ENCODE peak calls at places on chromosomes 5 and 9, in four cellular contexts. S is heart right ventricle, A is pancreas, E is A549. N is an unnamed sample. For H3K4me1, the result is how much of the 10 kb centered on the place peaks cover.

GRCh38 chr5:36790847-36791246 is 85.7 kb upstream of the NIPBL start:
- DNase-seq in S (no peak), A (no peak), E (no peak), N (no peak)

GRCh38 chr9:77803423-77803822 is 155.3 kb upstream of the GNA14 start:
- DNase-seq in S (no peak), A (no peak), E (no peak), N (no peak)

GRCh38 chr5:32138839-32139493 is 35.2 kb downstream of the GOLPH3 start:
- DNase-seq in S (no peak), A (no peak), E (no peak), N (peak)

GRCh38 chr9:93810028-93810971 is 144.9 kb downstream of the BARX1 start:
- DNase-seq in S (no peak), A (peak), E (no peak), N (peak)

GRCh38 chr9:94980947-94981632 is 254.6 kb downstream of the AOPEP start:
- DNase-seq in S (no peak), A (no peak), E (no peak), N (no peak)

GRCh38 chr9:75064307-75065025 is 23.5 kb downstream of the NMRK1 start:
- DNase-seq in S (no peak), A (no peak), E (no peak), N (no peak)

GRCh38 chr5:74519679-74520078 is 120.8 kb downstream of the ENC1 start:
- DNase-seq in S (no peak), A (no peak), E (no peak), N (no peak)

GRCh38 chr5:170121321-170121720 is 15.6 kb downstream of the FOXI1 start:
- DNase-seq in S (no peak), A (no peak), E (no peak), N (no peak)

GRCh38 chr5:168865973-168866372 is 286.8 kb upstream of the PANK3 start:
- DNase-seq in S (no peak), A (no peak), E (no peak), N (no peak)

GRCh38 chr5:57175586-57175985 is 1.7 kb downstream of the GPBP1 start:
- DNase-seq in S (no peak), A (no peak), E (no peak), N (no peak)

GRCh38 chr5:172856336-172856735 is 22.3 kb downstream of the ERGIC1 start:
- DNase-seq in S (no peak), A (no peak), E (no peak), N (no peak)

DNA sequence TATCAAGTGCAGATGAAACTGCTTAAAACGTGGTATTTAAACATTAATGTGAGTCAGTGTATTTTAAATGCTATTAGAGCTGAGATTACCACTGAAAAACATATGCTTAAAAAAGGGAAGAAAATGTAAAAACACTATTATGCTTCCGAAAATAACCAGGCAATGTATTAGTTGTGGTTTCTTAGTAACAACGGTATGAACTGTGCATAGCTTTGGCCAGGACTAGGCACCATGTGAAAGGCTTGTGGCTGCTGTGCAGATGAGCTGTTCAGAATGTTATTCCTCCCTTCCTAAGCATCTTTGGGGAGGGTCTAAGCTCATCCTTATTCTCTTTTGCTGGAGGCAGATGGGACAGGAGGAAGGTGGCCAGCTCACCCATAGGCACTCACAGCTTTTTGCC is 84.9 kb downstream of the NTRK2 start:
- DNase-seq in S (no peak), A (no peak), E (no peak), N (no peak)
- H3K4me3 ChIP-seq in S (no peak), A (no peak), E (no peak), N (no peak)

GRCh38 chr9:133029994-133030316 is 842 bp upstream of the GTF3C5 start:
- DNase-seq in S (peak), A (no peak), E (no peak), N (no peak)

GRCh38 chr9:133030317-133031129 is at the start of gene GTF3C5:
- DNase-seq in S (peak), A (peak), E (peak), N (peak)

GRCh38 chr9:133031496-133031911 is 707 bp downstream of the GTF3C5 start:
- DNase-seq in S (no peak), A (no peak), E (peak), N (no peak)

GRCh38 chr9:133032171-133032570 is 1.4 kb downstream of the GTF3C5 start:
- DNase-seq in S (no peak), A (no peak), E (no peak), N (no peak)

GRCh38 chr9:133031130-133031422 is 279 bp downstream of the GTF3C5 start:
- DNase-seq in S (no peak), A (no peak), E (no peak), N (no peak)
- H3K4me1 ChIP-seq in S (under half), A (under half), E (under half), N (under half)

GRCh38 chr5:72767289-72768010 is 49.0 kb upstream of the TNPO1 start:
- DNase-seq in S (no peak), A (no peak), E (peak), N (no peak)
- TF ChIP-seq CTCF in S (no peak), A (no peak), E (peak), N (no peak)

DNA sequence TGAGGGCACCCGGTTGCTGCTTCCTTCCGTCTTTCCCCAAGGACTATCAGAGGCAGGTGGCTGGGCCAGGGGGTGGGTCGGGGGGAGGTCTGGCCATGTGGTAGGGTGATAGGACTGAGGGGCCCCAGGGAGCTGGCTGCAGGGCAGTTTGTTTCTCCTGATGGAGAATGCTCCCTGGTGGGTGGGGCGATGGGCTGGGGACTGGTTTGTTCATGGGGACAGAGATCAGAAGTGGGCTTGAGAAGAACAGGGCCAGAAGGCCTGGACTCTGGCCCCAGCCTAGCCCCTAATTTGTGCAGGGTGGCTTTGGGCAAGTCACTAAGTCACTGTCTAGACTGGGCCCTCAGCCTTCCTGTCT is 117.4 kb downstream of the RGS3 start:
- DNase-seq in S (no peak), A (no peak), E (no peak), N (no peak)
- H3K4me3 ChIP-seq in S (no peak), A (peak), E (no peak), N (peak)

GRCh38 chr9:5510360-5510931 is at the start of gene PDCD1LG2:
- DNase-seq in S (no peak), A (no peak), E (no peak), N (no peak)
- H3K4me1 ChIP-seq in S (under half), A (under half), E (under half), N (under half)

DNA sequence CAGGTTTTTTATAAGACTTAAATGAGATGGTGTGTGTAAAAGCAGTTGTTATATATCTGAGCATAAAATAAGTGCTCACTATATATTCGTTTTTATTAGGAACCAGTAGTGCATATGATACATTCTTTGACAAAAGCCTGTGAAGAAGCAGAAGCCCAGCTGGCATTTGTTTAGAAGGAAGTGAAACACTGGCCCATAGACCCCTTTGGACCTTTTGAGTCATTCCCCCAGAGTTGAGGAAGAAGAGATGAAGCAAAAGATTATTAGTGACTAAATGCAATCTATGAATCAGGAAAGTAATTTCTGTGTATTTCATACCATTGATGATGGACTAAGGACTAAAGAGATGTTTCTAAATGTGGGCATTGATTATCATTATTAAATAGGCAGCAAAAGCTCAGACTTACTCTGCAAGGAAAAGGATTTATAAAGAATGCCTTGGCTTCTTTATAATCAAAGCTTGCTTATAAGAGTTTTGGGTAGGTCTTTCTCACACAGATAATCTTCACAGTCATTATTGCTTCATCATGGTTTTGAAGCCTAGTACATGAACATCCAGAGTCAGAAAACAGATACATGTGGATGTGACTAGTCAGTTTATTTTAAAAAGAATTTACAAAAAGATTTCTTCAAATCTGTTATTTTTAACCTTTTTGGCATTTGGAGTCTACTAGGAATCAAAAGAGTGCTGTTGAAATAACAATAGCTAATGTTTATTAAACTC is 16.9 kb upstream of the FER start:
- DNase-seq in S (no peak), A (no peak), E (no peak), N (no peak)
- TF ChIP-seq CTCF in S (no peak), A (no peak), E (no peak), N (no peak)

DNA sequence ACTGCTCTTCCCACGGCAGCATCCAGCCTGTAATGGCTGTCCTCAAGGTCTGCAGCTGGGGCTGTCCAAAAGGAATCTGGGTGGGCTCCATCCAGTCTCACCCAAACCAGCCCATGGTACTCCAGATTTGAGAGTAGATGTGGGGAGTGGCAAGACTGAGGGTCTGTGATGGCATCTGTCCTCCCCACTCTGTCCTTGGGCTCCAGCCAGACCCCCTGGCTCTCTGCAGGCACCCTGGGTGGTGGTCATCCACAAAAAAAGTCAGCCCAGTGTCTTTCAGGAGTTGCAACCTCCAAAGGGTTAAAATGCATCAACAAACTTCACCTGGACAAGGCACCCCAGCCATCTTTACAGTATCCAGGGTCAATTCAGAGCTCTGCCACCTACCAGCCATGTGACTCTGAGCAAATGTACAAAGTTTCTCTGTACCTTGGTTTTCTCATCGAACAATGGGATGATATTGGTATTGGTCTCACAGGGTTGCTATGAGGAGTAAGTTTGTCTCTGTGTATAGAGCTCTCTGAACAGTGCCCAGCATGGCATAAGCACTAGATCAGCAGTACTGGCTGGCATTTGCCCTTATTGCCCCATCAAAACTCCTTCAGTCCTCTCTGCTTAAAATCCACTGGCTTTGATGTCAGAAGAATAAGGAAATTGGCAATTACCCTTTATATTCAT is 7.3 kb upstream of the S1PR3 start:
- DNase-seq in S (no peak), A (no peak), E (no peak), N (no peak)
- H3K4me3 ChIP-seq in S (no peak), A (no peak), E (no peak), N (no peak)

GRCh38 chr9:113962391-113962790 is 86.3 kb downstream of the ZNF618 start:
- DNase-seq in S (no peak), A (no peak), E (no peak), N (no peak)

GRCh38 chr9:113957778-113958430 is 81.8 kb downstream of the ZNF618 start:
- DNase-seq in S (no peak), A (no peak), E (peak), N (no peak)

GRCh38 chr9:113963017-113963620 is 87.0 kb downstream of the ZNF618 start:
- DNase-seq in S (peak), A (peak), E (peak), N (no peak)

GRCh38 chr9:113958556-113958955 is 82.4 kb downstream of the ZNF618 start:
- DNase-seq in S (no peak), A (no peak), E (no peak), N (no peak)

GRCh38 chr9:113960748-113961147 is 84.6 kb downstream of the ZNF618 start:
- DNase-seq in S (no peak), A (no peak), E (no peak), N (no peak)
- H3K4me1 ChIP-seq in S (under half), A (under half), E (under half), N (under half)

GRCh38 chr9:132995121-132995420 is 16.6 kb downstream of the GFI1B start:
- DNase-seq in S (no peak), A (peak), E (no peak), N (no peak)
- TF ChIP-seq CTCF in S (no peak), A (no peak), E (no peak), N (no peak)

GRCh38 chr5:75686480-75686879 is 30.8 kb downstream of the POC5 start:
- DNase-seq in S (no peak), A (no peak), E (no peak), N (no peak)
- H3K4me3 ChIP-seq in S (no peak), A (no peak), E (no peak), N (no peak)

N was measured in upper lobe of right lung.